ENCODE peak calls at places on chromosomes 7 and 10, in four cellular contexts. I is kidney, F is A549, B is prostate gland. X is an unnamed sample. For H3K9me3, the result is how much of the 10 kb centered on the place peaks cover.

GRCh38 chr7:30985756-30986155 is 22.0 kb downstream of the GHRHR start:
- DNase-seq in I (no peak), F (no peak), B (no peak), X (no peak)

GRCh38 chr10:118238573-118239240 is 103.4 kb downstream of the FAM204A start:
- DNase-seq in I (no peak), F (no peak), B (no peak), X (no peak)

GRCh38 chr10:124564881-124565280 is 103.3 kb downstream of the LHPP start:
- DNase-seq in I (no peak), F (no peak), B (no peak), X (no peak)

GRCh38 chr10:16853201-16853600 is 36.0 kb upstream of the RSU1 start:
- DNase-seq in I (no peak), F (no peak), B (no peak), X (no peak)

GRCh38 chr7:43758861-43759683 is 592 bp downstream of the BLVRA start:
- DNase-seq in I (no peak), F (no peak), B (no peak), X (peak)

GRCh38 chr7:2048531-2048930 is 184.2 kb downstream of the MAD1L1 start:
- DNase-seq in I (peak), F (no peak), B (no peak), X (peak)

GRCh38 chr7:103905997-103906396 is 83.5 kb downstream of the RELN start:
- DNase-seq in I (no peak), F (no peak), B (no peak), X (no peak)

GRCh38 chr10:58220769-58221448 is 46.8 kb downstream of the IPMK start:
- DNase-seq in I (no peak), F (no peak), B (no peak), X (no peak)

GRCh38 chr10:93091960-93092359 is 18.3 kb downstream of the CYP26A1 start:
- DNase-seq in I (no peak), F (no peak), B (no peak), X (no peak)

GRCh38 chr10:72375173-72375572 is 20.5 kb upstream of the DNAJB12 start:
- DNase-seq in I (no peak), F (no peak), B (no peak), X (no peak)

GRCh38 chr7:157640144-157640543 is 303.3 kb downstream of the DNAJB6 start:
- DNase-seq in I (no peak), F (no peak), B (no peak), X (no peak)

GRCh38 chr7:84123903-84124573 is 70.6 kb downstream of the SEMA3A start:
- DNase-seq in I (no peak), F (no peak), B (no peak), X (no peak)

GRCh38 chr7:354597-355470 is 64.9 kb downstream of the FOXL3 start:
- DNase-seq in I (no peak), F (no peak), B (no peak), X (peak)

DNA sequence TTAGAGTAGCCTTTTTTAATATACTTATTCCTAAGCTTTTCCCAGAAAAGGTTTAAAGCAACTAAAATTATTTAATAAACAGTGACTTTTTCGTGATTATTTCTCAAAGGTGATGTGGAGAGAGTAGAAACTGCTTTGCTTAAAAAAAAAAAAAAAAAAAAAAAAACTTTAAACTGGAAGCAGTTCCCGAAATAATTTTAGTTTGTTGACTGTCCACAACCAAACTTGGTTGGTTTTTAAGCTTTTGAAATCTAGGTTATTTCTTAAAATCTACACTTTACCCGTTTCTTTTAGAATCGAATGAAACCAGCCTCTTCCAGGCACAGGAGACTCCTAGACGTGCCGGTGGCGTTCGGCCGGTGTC is 7.2 kb downstream of the SKAP2 start:
- DNase-seq in I (no peak), F (no peak), B (no peak), X (no peak)
- H3K4me3 ChIP-seq in I (peak), F (no peak), B (no peak), X (peak)

GRCh38 chr10:103653581-103654020 is 160.1 kb downstream of the NEURL1 start:
- DNase-seq in I (no peak), F (no peak), B (peak), X (peak)

GRCh38 chr10:103651783-103652476 is 158.4 kb downstream of the NEURL1 start:
- DNase-seq in I (no peak), F (no peak), B (no peak), X (peak)

GRCh38 chr10:103649654-103650423 is 156.3 kb downstream of the NEURL1 start:
- DNase-seq in I (no peak), F (no peak), B (no peak), X (peak)

GRCh38 chr10:103654925-103655324 is 161.4 kb downstream of the NEURL1 start:
- DNase-seq in I (no peak), F (no peak), B (no peak), X (no peak)

DNA sequence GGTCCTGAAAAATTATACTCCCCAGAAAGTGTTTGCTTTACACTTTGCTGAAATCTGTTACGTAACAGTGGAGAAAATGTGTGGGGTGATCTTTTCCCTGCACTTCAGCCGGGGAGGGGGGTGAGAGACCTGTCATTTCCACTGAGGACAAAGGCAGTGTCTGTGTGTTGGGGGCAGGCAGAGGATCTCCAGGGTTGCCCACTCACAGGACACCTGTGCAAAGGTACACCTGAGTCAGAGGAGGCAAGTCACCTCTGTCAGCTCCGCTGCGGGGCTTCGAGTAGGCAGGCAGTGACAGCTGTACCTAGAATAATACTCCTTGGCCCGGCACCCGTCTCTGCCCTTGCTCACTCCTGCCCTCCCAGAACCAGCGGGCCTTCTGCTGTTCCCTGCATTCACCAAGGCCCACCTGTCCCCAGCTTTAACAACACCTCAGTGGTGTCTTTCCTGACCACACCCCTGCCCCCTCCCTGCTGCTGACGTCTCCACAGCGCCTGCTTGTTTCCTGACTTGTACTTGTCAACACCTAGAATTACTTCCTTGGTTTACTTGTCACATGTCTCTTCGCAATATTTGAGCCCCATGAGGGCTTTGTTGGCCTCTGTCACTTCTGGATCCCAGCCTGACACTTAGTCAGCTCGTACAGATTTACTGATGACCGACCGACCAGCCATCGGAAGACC is 159.2 kb downstream of the NEURL1 start:
- DNase-seq in I (no peak), F (no peak), B (no peak), X (peak)
- H3K27ac ChIP-seq in I (peak), F (no peak), B (peak), X (peak)

DNA sequence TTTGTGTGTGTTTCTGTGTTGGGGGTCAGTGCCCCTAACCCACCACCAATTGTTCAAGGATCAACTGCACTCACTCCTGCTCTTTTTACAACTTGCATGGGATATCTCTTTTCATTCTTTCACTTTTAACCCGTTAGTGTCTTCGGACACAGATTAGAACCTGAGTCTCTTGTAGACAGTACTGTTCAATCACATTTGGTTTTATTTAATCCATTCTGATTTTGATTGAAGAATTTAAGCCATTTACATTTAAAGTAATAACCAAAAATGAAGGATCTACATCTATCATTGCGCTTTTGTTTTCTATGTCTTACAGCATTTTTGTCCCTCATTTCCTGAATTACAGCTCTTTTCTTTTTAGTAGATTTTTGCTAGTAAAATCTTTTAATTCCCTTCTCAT is 43.6 kb downstream of the ZNF248 start:
- DNase-seq in I (no peak), F (no peak), B (no peak), X (no peak)
- H3K9me3 ChIP-seq in I (under half), F (half or more), B (under half), X (under half)

GRCh38 chr7:35248576-35249536 is 5.0 kb downstream of the TBX20 start:
- DNase-seq in I (no peak), F (no peak), B (no peak), X (peak)
- H3K4me3 ChIP-seq in I (no peak), F (no peak), B (no peak), X (peak)

GRCh38 chr7:132041108-132041507 is 484.7 kb upstream of the PODXL start:
- DNase-seq in I (no peak), F (no peak), B (no peak), X (no peak)

GRCh38 chr7:132034748-132035416 is 478.5 kb upstream of the PODXL start:
- DNase-seq in I (no peak), F (no peak), B (no peak), X (no peak)

GRCh38 chr7:132030161-132030568 is 473.7 kb upstream of the PODXL start:
- DNase-seq in I (peak), F (no peak), B (no peak), X (peak)

GRCh38 chr7:132030883-132031282 is 474.5 kb upstream of the PODXL start:
- DNase-seq in I (no peak), F (no peak), B (no peak), X (no peak)

GRCh38 chr7:132035517-132036362 is 479.3 kb upstream of the PODXL start:
- DNase-seq in I (no peak), F (no peak), B (no peak), X (no peak)
- H3K27ac ChIP-seq in I (no peak), F (no peak), B (no peak), X (peak)

GRCh38 chr10:18556522-18557147 is 94.8 kb downstream of the NSUN6 start:
- DNase-seq in I (no peak), F (no peak), B (no peak), X (no peak)
- H3K9me3 ChIP-seq in I (under half), F (under half), B (under half), X (under half)

DNA sequence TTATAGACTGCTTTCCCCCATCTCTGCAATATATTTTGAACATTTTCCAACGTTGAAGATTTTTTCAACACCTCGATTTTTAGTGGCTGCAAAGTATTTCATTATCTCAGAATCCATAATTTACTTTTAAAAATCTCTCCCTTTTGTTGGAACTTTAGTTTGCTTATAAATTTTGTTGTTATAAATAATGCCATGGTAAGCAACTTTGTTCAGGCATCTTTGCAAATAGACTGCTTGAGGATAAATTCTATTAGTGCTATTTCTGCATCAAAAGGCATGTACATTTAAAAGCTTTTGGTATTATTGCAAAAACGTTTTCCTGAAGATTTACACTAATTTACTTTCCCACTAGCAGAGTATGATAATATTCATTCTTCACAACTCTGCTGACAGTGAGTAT is 79.4 kb downstream of the TMEM178B start:
- DNase-seq in I (no peak), F (no peak), B (no peak), X (no peak)
- H3K4me3 ChIP-seq in I (no peak), F (no peak), B (no peak), X (no peak)

X was measured in right cardiac atrium.